ENCODE peak calls at places on chromosomes 16 and 17, in ten cellular contexts. Q is NCI-H774; M is activated CD4-positive, alpha-beta memory T cell treated with anti-CD3 and anti-CD28 coated beads, Interleukin-2, amount 10 ng/mL, durations not matched to agents 7 days and 5 days; G is neuronal stem cell; P is activated CD8-positive, alpha-beta memory T cell treated with anti-CD3 and anti-CD28 coated beads for 1 hour; H is NCI-H446; E is stimulated activated CD4-positive, alpha-beta T cell treated with anti-CD3 and anti-CD28 coated beads, Interleukin-4, amount 100 ng/mL, for 4 hours; X is iris pigment epithelial cell; F is GM12865; I is NCI-H1105. R is an unnamed sample.

GRCh38 chr17:1074886-1075665 is 78.1 kb downstream of the TIMM22 start:
- DNase-seq in Q (no peak), M (no peak), G (no peak), P (no peak), H (no peak), E (no peak), X (no peak), F (no peak), I (no peak), R (no peak)

GRCh38 chr17:75394332-75394918 is 11.1 kb downstream of the GRB2 start:
- DNase-seq in Q (no peak), M (no peak), G (no peak), P (no peak), H (no peak), E (no peak), X (no peak), F (no peak), I (no peak), R (no peak)

GRCh38 chr17:20216154-20216815 is 207.1 kb downstream of the SPECC1 start:
- DNase-seq in Q (no peak), M (no peak), G (no peak), P (no peak), H (no peak), E (no peak), X (no peak), F (no peak), I (no peak), R (no peak)

GRCh38 chr16:58026705-58027340 is 1.3 kb downstream of the MMP15 start:
- DNase-seq in Q (no peak), M (no peak), G (peak), P (no peak), H (no peak), E (peak), X (peak), F (no peak), I (no peak), R (no peak)

GRCh38 chr16:65808735-65809134 is 557.8 kb upstream of the CDH5 start:
- DNase-seq in Q (no peak), M (no peak), G (no peak), P (no peak), H (no peak), E (no peak), X (no peak), F (no peak), I (no peak), R (no peak)

GRCh38 chr17:41428591-41429326 is 4.4 kb upstream of the KRT37 start:
- DNase-seq in Q (no peak), M (no peak), G (no peak), P (no peak), H (no peak), E (no peak), X (no peak), F (no peak), I (no peak), R (no peak)

GRCh38 chr17:31269597-31269996 is 27.4 kb downstream of the OMG start:
- DNase-seq in Q (no peak), M (no peak), G (no peak), P (no peak), H (no peak), E (no peak), X (peak), F (no peak), I (no peak), R (no peak)

GRCh38 chr16:58306327-58306726 is 11.5 kb upstream of the PRSS54 start:
- DNase-seq in Q (no peak), M (peak), G (no peak), P (peak), H (no peak), E (peak), X (peak), F (peak), I (no peak), R (peak)

GRCh38 chr17:38469875-38470274 is 41.6 kb downstream of the ARHGAP23 start:
- DNase-seq in Q (no peak), M (no peak), G (no peak), P (no peak), H (no peak), E (no peak), X (peak), F (no peak), I (no peak), R (no peak)

GRCh38 chr17:56851008-56851407 is 17.1 kb downstream of the DGKE start:
- DNase-seq in Q (no peak), M (no peak), G (no peak), P (no peak), H (no peak), E (no peak), X (no peak), F (no peak), I (no peak), R (no peak)

GRCh38 chr16:50368410-50369132 is at the start of gene BRD7:
- DNase-seq in Q (peak), M (peak), G (peak), P (peak), H (no peak), E (peak), X (peak), F (peak), I (peak), R (peak)

GRCh38 chr16:4298761-4299522 is 16.9 kb upstream of the GLIS2 start:
- DNase-seq in Q (no peak), M (no peak), G (no peak), P (no peak), H (no peak), E (no peak), X (peak), F (no peak), I (no peak), R (no peak)

GRCh38 chr17:62075308-62075815 is 10.3 kb upstream of the MED13 start:
- DNase-seq in Q (no peak), M (no peak), G (no peak), P (no peak), H (no peak), E (no peak), X (peak), F (peak), I (no peak), R (no peak)

GRCh38 chr17:37488607-37489196 is 989 bp upstream of the DUSP14 start:
- DNase-seq in Q (peak), M (peak), G (peak), P (peak), H (peak), E (peak), X (peak), F (peak), I (peak), R (peak)

GRCh38 chr17:80673152-80673920 is 128.7 kb downstream of the RPTOR start:
- DNase-seq in Q (peak), M (no peak), G (no peak), P (no peak), H (no peak), E (no peak), X (peak), F (no peak), I (peak), R (peak)

GRCh38 chr17:12627177-12627629 is 38.5 kb upstream of the MYOCD start:
- DNase-seq in Q (no peak), M (no peak), G (no peak), P (no peak), H (no peak), E (no peak), X (peak), F (no peak), I (no peak), R (no peak)

GRCh38 chr17:15920758-15921239 is 24.1 kb upstream of the ADORA2B start:
- DNase-seq in Q (no peak), M (no peak), G (no peak), P (no peak), H (no peak), E (no peak), X (peak), F (no peak), I (no peak), R (no peak)

GRCh38 chr17:43768382-43768781 is 9.8 kb upstream of the SOST start:
- DNase-seq in Q (no peak), M (no peak), G (no peak), P (no peak), H (no peak), E (no peak), X (no peak), F (peak), I (no peak), R (no peak)